ENCODE peak calls at places on chromosomes 7 and 10, in five cellular contexts. C is A549, B is WERI-Rb-1, I is spleen, M is mesendoderm. O is an unnamed sample.

GRCh38 chr10:127524869-127525268 is 24.2 kb upstream of the NPS start:
- DNase-seq in I (no peak), C (no peak), M (no peak), B (no peak), O (no peak)

GRCh38 chr10:125633517-125633999 is 49.4 kb downstream of the TEX36 start:
- DNase-seq in M (no peak), C (no peak), I (no peak), B (no peak), O (no peak)

GRCh38 chr7:157644946-157645345 is 308.1 kb downstream of the DNAJB6 start:
- DNase-seq in I (no peak), M (no peak), B (no peak), C (no peak), O (no peak)

GRCh38 chr10:94083662-94084323 is 90.1 kb downstream of the PLCE1 start:
- DNase-seq in B (no peak), I (no peak), M (no peak), C (no peak), O (no peak)

GRCh38 chr10:132981746-132982145 is 39.4 kb upstream of the CFAP46 start:
- DNase-seq in B (no peak), M (no peak), I (peak; percentile 65), C (no peak), O (no peak)

GRCh38 chr7:105650382-105650729 is 69.1 kb upstream of the EFCAB10 start:
- DNase-seq in B (no peak), I (no peak), C (no peak), M (no peak), O (no peak)

GRCh38 chr7:44057181-44057848 is 8.1 kb downstream of the PGAM2 start:
- DNase-seq in M (no peak), B (no peak), I (peak; percentile 51), C (no peak), O (no peak)

GRCh38 chr7:1729773-1730172 is 59.7 kb downstream of the ELFN1 start:
- DNase-seq in C (no peak), B (no peak), I (no peak), M (no peak), O (no peak)

GRCh38 chr7:79761876-79762429 is 308.5 kb upstream of the MAGI2 start:
- DNase-seq in M (no peak), I (no peak), C (no peak), B (no peak), O (no peak)

GRCh38 chr10:79262959-79263746 is 84.1 kb upstream of the PPIF start:
- DNase-seq in M (no peak), C (no peak), I (no peak), B (no peak), O (no peak)

GRCh38 chr10:79258894-79259293 is 88.4 kb upstream of the PPIF start:
- DNase-seq in C (no peak), M (no peak), I (no peak), B (peak; percentile 91), O (no peak)

GRCh38 chr10:79259834-79260233 is 87.4 kb upstream of the PPIF start:
- DNase-seq in C (no peak), I (no peak), B (peak; percentile 34), M (no peak), O (no peak)

GRCh38 chr10:79262131-79262530 is 85.1 kb upstream of the PPIF start:
- DNase-seq in C (no peak), B (no peak), I (no peak), M (no peak), O (no peak)

DNA sequence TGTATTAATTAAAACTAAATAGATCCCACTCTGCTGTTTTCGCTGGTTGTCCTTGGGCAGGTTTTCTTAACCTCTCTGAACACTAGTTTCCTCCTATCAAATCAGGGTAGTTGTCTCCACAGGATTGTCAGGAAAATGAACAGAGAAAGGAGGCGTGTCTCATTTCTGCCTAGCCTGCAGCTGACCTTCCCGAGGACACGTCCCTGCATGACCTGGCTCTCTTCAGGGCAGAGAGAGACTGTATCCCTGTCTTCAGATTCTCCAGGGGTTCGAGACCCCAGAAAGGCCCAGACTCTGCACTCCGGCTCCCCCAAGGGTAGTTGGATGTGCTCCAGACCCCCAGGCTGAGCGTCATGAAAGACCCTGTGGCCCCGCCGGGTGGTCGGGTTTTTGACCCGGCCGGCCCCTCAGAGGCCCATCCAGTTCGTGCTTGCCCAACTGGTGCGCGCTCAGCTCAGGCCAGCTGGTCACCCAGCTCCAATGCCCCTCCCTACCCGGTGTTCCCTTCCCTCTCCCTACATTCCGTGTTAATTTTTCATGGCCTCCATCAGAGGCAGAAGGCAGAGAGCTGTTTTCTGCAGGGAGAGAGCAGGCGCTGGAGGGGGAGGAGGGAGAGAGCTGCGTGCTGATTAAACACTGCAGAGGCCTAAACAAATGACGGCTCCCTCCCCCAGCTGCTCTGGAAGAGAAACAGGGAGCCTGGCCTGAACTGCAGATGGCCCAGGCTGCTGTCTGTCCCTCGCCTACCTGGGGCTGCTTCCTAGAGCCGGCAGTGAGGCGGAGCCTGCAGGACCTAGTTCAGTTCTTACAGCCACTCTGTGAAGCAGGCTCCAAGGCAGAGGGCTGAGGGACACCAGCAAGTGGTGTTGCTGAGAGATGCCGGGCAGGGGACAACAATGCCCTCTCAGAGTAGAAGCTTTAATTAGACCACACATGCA is 86.2 kb upstream of the PPIF start:
- DNase-seq in B (peak; percentile 91), I (no peak), M (peak; percentile 48), C (no peak), O (peak; percentile 79)
- H3K27ac ChIP-seq in B (peak overlapping the region; percentile 86), I (peak overlapping the region; percentile 13), M (no peak overlapping the region), C (no peak overlapping the region), O (no peak overlapping the region)

DNA sequence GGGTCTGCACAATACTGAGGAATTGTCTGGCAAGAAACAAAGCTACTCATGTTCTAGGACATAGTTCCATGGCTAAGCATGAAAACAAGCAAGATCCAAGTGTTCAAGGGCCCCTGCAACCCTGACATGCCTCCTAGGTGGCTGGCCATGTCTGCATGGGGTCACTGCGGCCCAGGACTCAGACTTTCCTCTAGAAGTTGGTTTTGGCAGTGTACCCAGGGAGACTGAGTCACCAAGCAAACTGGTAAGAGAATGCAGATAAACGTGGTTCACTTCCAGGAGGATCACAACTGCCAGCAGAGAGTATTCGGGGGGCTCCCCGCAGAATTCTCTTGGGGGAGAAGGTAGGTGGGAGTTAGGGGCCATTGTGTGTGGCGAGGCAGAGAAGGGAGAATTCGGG is 7.4 kb upstream of the PFKFB3 start:
- DNase-seq in C (no peak), I (no peak), M (no peak), B (no peak), O (peak; percentile 45)
- H3K27ac ChIP-seq in C (no peak overlapping the region), I (peak overlapping the region; percentile 80), M (no peak overlapping the region), B (no peak overlapping the region), O (peak overlapping the region; percentile 69)

DNA sequence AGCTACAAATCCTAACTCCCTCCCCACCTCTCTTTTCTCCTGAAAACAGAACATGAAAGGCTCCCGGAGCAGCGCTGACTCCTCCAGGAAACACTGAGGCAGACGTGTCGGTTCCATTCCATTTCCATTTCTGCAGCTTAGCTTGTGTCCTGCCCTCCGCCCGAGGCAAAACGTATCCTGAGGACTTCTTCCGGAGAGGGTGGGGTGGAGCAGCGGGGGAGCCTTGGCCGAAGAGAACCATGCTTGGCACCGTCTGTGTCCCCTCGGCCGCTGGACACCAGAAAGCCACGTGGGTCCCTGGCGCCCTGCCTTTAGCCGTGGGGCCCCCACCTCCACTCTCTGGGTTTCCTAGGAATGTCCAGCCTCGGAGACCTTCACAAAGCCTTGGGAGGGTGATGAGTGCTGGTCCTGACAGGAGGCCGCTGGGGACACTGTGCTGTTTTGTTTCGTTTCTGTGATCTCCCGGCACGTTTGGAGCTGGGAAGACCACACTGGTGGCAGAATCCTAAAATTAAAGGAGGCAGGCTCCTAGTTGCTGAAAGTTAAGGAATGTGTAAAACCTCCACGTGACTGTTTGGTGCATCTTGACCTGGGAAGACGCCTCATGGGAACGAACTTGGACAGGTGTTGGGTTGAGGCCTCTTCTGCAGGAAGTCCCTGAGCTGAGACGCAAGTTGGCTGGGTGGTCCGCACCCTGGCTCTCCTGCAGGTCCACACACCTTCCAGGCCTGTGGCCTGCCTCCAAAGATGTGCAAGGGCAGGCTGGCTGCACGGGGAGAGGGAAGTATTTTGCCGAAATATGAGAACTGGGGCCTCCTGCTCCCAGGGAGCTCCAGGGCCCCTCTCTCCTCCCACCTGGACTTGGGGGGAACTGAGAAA is 30.4 kb downstream of the PFKFB3 start:
- DNase-seq in M (no peak), I (peak; percentile 47), B (no peak), C (no peak), O (no peak)
- H3K27ac ChIP-seq in M (no peak overlapping the region), I (no peak overlapping the region), B (no peak overlapping the region), C (peak overlapping the region; percentile 55), O (no peak overlapping the region)

GRCh38 chr10:79221110-79222051 is 125.9 kb upstream of the PPIF start:
- DNase-seq in I (peak; percentile 81), C (no peak), B (peak; percentile 79), M (peak; percentile 35), O (peak; percentile 93)
- H3K27ac ChIP-seq in I (peak overlapping the region; percentile 76), C (no peak overlapping the region), B (peak overlapping the region; percentile 73), M (no peak overlapping the region), O (peak overlapping the region; percentile 22)

DNA sequence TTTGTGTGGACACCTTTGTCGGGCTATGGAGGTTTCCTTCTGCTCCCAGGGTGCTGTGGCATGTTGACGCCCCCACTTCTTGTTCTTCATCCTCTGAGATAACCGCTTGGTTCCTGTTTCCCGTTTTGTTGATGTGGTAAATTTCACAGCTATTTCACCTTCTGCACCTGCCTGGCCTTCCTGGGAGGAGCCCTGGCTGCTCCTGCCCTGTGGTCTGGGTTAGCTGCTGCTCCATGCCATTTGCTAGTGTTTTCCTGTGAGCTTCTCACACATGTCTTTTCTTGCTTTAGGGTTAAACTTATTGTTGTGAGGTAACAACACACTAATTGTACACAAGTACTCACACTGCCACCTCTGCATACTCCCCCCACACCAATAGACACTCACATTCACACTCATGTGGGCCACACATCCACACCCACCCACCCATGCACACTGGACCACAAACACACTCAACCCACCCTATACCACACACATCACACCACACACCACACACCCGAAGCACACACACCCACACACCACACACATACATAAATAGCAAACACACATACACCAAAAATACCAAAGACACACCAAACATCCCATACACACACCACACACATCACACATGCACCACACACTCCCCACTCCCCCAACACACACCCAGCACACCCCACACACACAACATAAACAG is 46.6 kb upstream of the MSMB start:
- DNase-seq in B (no peak), M (no peak), I (no peak), C (no peak), O (no peak)
- H3K27ac ChIP-seq in B (no peak overlapping the region), M (no peak overlapping the region), I (peak overlapping the region; percentile 79), C (no peak overlapping the region), O (no peak overlapping the region)